ENCODE peak calls at places on chromosome 4, in eight cellular contexts. O is sigmoid colon, B is H1, I is ovary, Y is K562, P is A549, T is SK-N-SH, Z is tibial nerve. W is an unnamed sample. For H3K9me3, the result is how much of the 10 kb centered on the place peaks cover.

GRCh38 chr4:99290848-99291786 is at the start of gene ADH1A:
- DNase-seq in O (no peak), B (no peak), I (no peak), Y (no peak), P (no peak), T (no peak), Z (no peak), W (no peak)

GRCh38 chr4:111399523-111400135 is 745.6 kb upstream of the FAM241A start:
- DNase-seq in O (no peak), B (no peak), I (no peak), Y (no peak), P (no peak), T (no peak), Z (no peak), W (no peak)

GRCh38 chr4:118033148-118034060 is 882 bp upstream of the NDST3 start:
- DNase-seq in O (peak), B (peak), I (no peak), Y (no peak), P (peak), T (peak), Z (no peak), W (peak)

GRCh38 chr4:135838889-135839288 is 1637.3 kb upstream of the PABPC4L start:
- DNase-seq in O (no peak), B (no peak), I (no peak), Y (no peak), P (peak), T (no peak), Z (no peak), W (no peak)

GRCh38 chr4:109079731-109080130 is 222.7 kb downstream of the COL25A1 start:
- DNase-seq in O (no peak), B (no peak), I (no peak), Y (no peak), P (no peak), T (no peak), Z (no peak), W (no peak)

GRCh38 chr4:5051692-5052423 is 578 bp downstream of the STK32B start:
- DNase-seq in O (no peak), B (peak), I (no peak), Y (no peak), P (peak), T (no peak), Z (no peak), W (no peak)

GRCh38 chr4:147318581-147318980 is 162.3 kb upstream of the EDNRA start:
- DNase-seq in O (no peak), B (no peak), I (no peak), Y (no peak), P (no peak), T (no peak), Z (no peak), W (no peak)

GRCh38 chr4:61520688-61521160 is 320.6 kb downstream of the ADGRL3 start:
- DNase-seq in O (no peak), B (no peak), I (no peak), Y (no peak), P (no peak), T (no peak), Z (no peak), W (no peak)

GRCh38 chr4:125021189-125021588 is 293.6 kb upstream of the FAT4 start:
- DNase-seq in O (no peak), B (no peak), I (no peak), Y (no peak), P (no peak), T (no peak), Z (no peak), W (no peak)

GRCh38 chr4:13678186-13678924 is 50.8 kb upstream of the BOD1L1 start:
- DNase-seq in O (no peak), B (no peak), I (no peak), Y (no peak), P (no peak), T (no peak), Z (no peak), W (no peak)

GRCh38 chr4:141501931-141502330 is 134.5 kb upstream of the IL15 start:
- DNase-seq in O (no peak), B (no peak), I (no peak), Y (no peak), P (no peak), T (no peak), Z (no peak), W (no peak)

GRCh38 chr4:114658776-114659175 is 60.2 kb downstream of the UGT8 start:
- DNase-seq in O (no peak), B (no peak), I (no peak), Y (no peak), P (no peak), T (no peak), Z (no peak), W (no peak)

GRCh38 chr4:114649908-114650307 is 51.3 kb downstream of the UGT8 start:
- DNase-seq in O (no peak), B (no peak), I (no peak), Y (no peak), P (no peak), T (no peak), Z (no peak), W (no peak)

GRCh38 chr4:114654607-114655006 is 56.0 kb downstream of the UGT8 start:
- DNase-seq in O (no peak), B (no peak), I (no peak), Y (no peak), P (no peak), T (no peak), Z (no peak), W (no peak)

GRCh38 chr4:114658179-114658578 is 59.6 kb downstream of the UGT8 start:
- DNase-seq in O (no peak), B (no peak), I (no peak), Y (no peak), P (no peak), T (no peak), Z (no peak), W (no peak)

GRCh38 chr4:114653675-114654074 is 55.1 kb downstream of the UGT8 start:
- DNase-seq in O (no peak), B (no peak), I (no peak), Y (no peak), P (no peak), T (no peak), Z (no peak), W (no peak)
- TF ChIP-seq EP300 in O (no peak), B (no peak), I (no peak), Y (no peak), P (no peak), T (no peak), Z (no peak), W (no peak)

GRCh38 chr4:184342167-184342856 is 124.6 kb upstream of the ENPP6 start:
- DNase-seq in O (no peak), B (no peak), I (no peak), Y (no peak), P (no peak), T (no peak), Z (no peak), W (no peak)
- H3K27ac ChIP-seq in O (no peak), B (no peak), I (no peak), Y (no peak), P (no peak), T (no peak), Z (no peak), W (no peak)

GRCh38 chr4:44772340-44772739 is 46.0 kb upstream of the GNPDA2 start:
- DNase-seq in O (no peak), B (no peak), I (no peak), Y (no peak), P (no peak), T (no peak), Z (no peak), W (no peak)
- H3K9me3 ChIP-seq in O (under half), B (under half), I (under half), Y (under half), P (under half), T (under half), Z (under half), W (under half)

GRCh38 chr4:74157116-74157742 is 689 bp upstream of the MTHFD2L start:
- DNase-seq in O (no peak), B (no peak), I (no peak), Y (no peak), P (no peak), T (no peak), Z (no peak), W (no peak)
- TF ChIP-seq EP300 in O (no peak), B (no peak), I (no peak), Y (no peak), P (no peak), T (no peak), Z (no peak), W (no peak)

DNA sequence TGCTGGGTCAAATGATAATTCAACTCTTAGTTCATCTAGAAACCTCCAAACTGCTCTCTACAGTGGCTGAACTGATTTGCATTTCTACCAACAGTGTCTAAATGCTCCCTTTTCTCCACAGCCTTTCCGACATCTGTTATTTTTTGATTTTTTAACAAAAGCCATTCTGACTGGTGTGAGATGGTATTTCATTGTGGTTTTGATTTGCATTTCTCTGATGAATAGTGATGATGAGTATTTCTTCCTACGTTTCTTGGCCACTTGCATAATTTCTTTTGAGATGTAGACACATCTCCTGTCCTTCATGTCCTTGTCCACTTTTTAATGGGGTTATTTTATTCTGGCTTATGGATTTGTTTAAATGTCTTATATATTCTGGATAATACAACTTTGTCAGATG is 298.2 kb upstream of the ARSJ start:
- DNase-seq in O (no peak), B (no peak), I (no peak), Y (no peak), P (no peak), T (no peak), Z (no peak), W (no peak)
- H3K27ac ChIP-seq in O (no peak), B (no peak), I (no peak), Y (no peak), P (no peak), T (peak), Z (no peak), W (no peak)

DNA sequence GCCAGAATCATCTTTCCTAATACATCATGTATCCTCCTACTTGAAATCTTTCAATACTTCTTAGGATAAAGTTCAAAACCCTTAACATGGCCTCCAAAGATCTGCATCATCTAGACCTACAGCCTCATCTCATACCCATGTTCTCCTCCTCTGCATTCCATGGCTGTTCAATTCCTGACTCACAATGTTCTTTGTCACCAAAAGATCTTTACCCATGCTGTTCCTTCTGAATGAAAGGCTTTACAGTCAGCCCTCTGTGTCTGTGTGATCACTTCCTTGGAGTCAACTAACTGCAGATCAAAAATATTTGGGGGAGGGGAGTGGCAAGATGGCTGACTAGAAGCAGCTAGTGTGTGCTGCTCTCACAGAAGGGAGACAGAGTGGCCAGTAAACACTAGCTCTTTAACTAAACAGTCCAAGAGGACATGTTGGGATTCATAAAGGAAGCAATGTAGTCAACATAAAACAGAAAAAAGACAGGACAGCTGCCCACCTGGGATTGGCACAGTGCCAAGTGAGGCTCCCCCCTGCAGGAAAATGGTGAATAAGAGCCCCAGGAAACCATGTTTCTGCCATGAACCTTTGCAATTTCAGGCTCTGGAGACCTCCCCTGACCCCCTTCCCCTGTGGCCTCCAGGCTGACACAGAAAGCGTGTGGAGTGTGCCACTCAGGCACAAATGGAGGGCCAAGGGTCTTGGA is 31.9 kb downstream of the CBR4 start:
- DNase-seq in O (no peak), B (no peak), I (no peak), Y (peak), P (no peak), T (no peak), Z (no peak), W (no peak)
- H3K9me3 ChIP-seq in O (under half), B (under half), I (under half), Y (under half), P (under half), T (under half), Z (under half), W (under half)

GRCh38 chr4:7332216-7333023 is 102.3 kb downstream of the PSAPL1 start:
- DNase-seq in O (peak), B (no peak), I (peak), Y (no peak), P (no peak), T (no peak), Z (peak), W (no peak)
- TF ChIP-seq EP300 in O (no peak), B (no peak), I (no peak), Y (no peak), P (no peak), T (no peak), Z (no peak), W (no peak)

W was measured in upper lobe of left lung.